ENCODE peak calls at places on chromosomes 1 and 21, in five cellular contexts. Y is dorsolateral prefrontal cortex, X is Calu3, I is choroid plexus epithelial cell, C is MM.1S. S is an unnamed sample.
A peak's percentile ranks its signal among the peaks of the same experiment; 100 is the strongest.

GRCh38 chr21:34649400-34649799 is 19.4 kb upstream of the CLIC6 start:
- DNase-seq in Y (no peak), C (peak; percentile 79), I (no peak), X (no peak), S (no peak)

GRCh38 chr1:59029366-59029765 is 245.5 kb upstream of the JUN start:
- DNase-seq in I (no peak), Y (no peak), C (no peak), X (no peak), S (no peak)

GRCh38 chr21:46545363-46545762 is 59.5 kb downstream of the S100B start:
- DNase-seq in Y (no peak), X (no peak), I (no peak), C (no peak), S (no peak)

GRCh38 chr1:50426702-50427085 is 3.5 kb upstream of the DMRTA2 start:
- DNase-seq in Y (no peak), I (no peak), X (no peak), C (no peak), S (no peak)

GRCh38 chr1:24886241-24886640 is 43.8 kb downstream of the RUNX3 start:
- DNase-seq in C (no peak), Y (no peak), I (no peak), X (no peak), S (no peak)

GRCh38 chr1:16967095-16967567 is 13.3 kb downstream of the MFAP2 start:
- DNase-seq in I (peak; percentile 77), Y (no peak), X (no peak), C (no peak), S (no peak)

GRCh38 chr1:19738106-19738505 is 61.6 kb downstream of the TMCO4 start:
- DNase-seq in I (no peak), X (no peak), Y (no peak), C (no peak), S (no peak)

GRCh38 chr1:212290608-212291007 is 5.4 kb downstream of the PPP2R5A start:
- DNase-seq in I (peak; percentile 29), C (no peak), X (no peak), Y (no peak), S (no peak)

GRCh38 chr1:2342384-2343022 is 48.9 kb downstream of the MORN1 start:
- DNase-seq in X (no peak), C (no peak), I (no peak), Y (no peak), S (no peak)

GRCh38 chr1:202691846-202692245 is 18.4 kb downstream of the SYT2 start:
- DNase-seq in Y (no peak), I (no peak), C (no peak), X (no peak), S (no peak)

GRCh38 chr1:165443539-165444289 is 1.2 kb downstream of the RXRG start:
- DNase-seq in I (no peak), X (no peak), Y (no peak), C (no peak), S (no peak)

GRCh38 chr1:87362834-87363426 is 34.2 kb downstream of the LMO4 start:
- DNase-seq in C (no peak), X (no peak), Y (no peak), I (peak; percentile 8), S (no peak)

GRCh38 chr1:2098839-2099785 is 48.9 kb downstream of the PRKCZ start:
- DNase-seq in C (no peak), X (no peak), Y (peak; percentile 84), I (no peak), S (no peak)

GRCh38 chr1:203537806-203538464 is 44.0 kb downstream of the OPTC start:
- DNase-seq in Y (no peak), X (peak; percentile 28), C (no peak), I (peak; percentile 66), S (no peak)

GRCh38 chr1:49864597-49864996 is 159.2 kb downstream of the AGBL4 start:
- DNase-seq in X (no peak), I (no peak), Y (no peak), C (no peak), S (no peak)

GRCh38 chr1:235024045-235024439 is 104.6 kb downstream of the TOMM20 start:
- DNase-seq in C (no peak), X (no peak), I (peak; percentile 54), Y (no peak), S (no peak)

GRCh38 chr1:11882814-11883538 is 24.2 kb upstream of the NPPB start:
- DNase-seq in I (no peak), C (no peak), X (peak; percentile 45), Y (no peak), S (no peak)

GRCh38 chr1:182193908-182194550 is 132.5 kb upstream of the ZNF648 start:
- DNase-seq in I (no peak), C (no peak), Y (no peak), X (no peak), S (no peak)

GRCh38 chr1:93619507-93620168 is 62.0 kb downstream of the BCAR3 start:
- DNase-seq in I (no peak), Y (no peak), C (no peak), X (peak; percentile 14), S (no peak)

GRCh38 chr1:177256153-177256814 is 85.5 kb downstream of the BRINP2 start:
- DNase-seq in X (peak; percentile 92), C (no peak), I (peak; percentile 91), Y (peak; percentile 69), S (peak; percentile 75)

GRCh38 chr1:154327466-154328317 is 2.4 kb downstream of the ATP8B2 start:
- DNase-seq in Y (no peak), C (peak; percentile 98), X (no peak), I (no peak), S (peak; percentile 34)

GRCh38 chr1:154324669-154325582 is at the start of gene ATP8B2:
- DNase-seq in I (peak; percentile 72), C (peak; percentile 93), Y (peak; percentile 62), X (peak; percentile 87), S (peak; percentile 86)

GRCh38 chr1:154325583-154326545 is 539 bp downstream of the ATP8B2 start:
- DNase-seq in C (peak; percentile 77), Y (peak; percentile 28), X (peak; percentile 78), I (peak; percentile 86), S (peak; percentile 90)

GRCh38 chr1:154328318-154329151 is 3.2 kb downstream of the ATP8B2 start:
- DNase-seq in I (peak; percentile 59), Y (peak; percentile 80), X (peak; percentile 77), C (peak; percentile 93), S (peak; percentile 73)

GRCh38 chr1:154326546-154327465 is 1.5 kb downstream of the ATP8B2 start:
- DNase-seq in Y (no peak), X (no peak), I (peak; percentile 34), C (peak; percentile 50), S (no peak)
- TF ChIP-seq CTCF in Y (no peak), X (no peak), I (no peak), C (no peak), S (no peak)

GRCh38 chr1:196148367-196148970 is 459.8 kb downstream of the KCNT2 start:
- DNase-seq in X (no peak), C (peak; percentile 46), Y (no peak), I (peak; percentile 71), S (no peak)

GRCh38 chr1:196142111-196142510 is 466.1 kb downstream of the KCNT2 start:
- DNase-seq in C (no peak), I (no peak), Y (no peak), X (no peak), S (no peak)

GRCh38 chr1:196147530-196147929 is 460.7 kb downstream of the KCNT2 start:
- DNase-seq in C (no peak), X (no peak), I (no peak), Y (no peak), S (no peak)

GRCh38 chr1:196144588-196144987 is 463.7 kb downstream of the KCNT2 start:
- DNase-seq in I (no peak), C (no peak), Y (no peak), X (no peak), S (no peak)

GRCh38 chr1:196143602-196144342 is 464.5 kb downstream of the KCNT2 start:
- DNase-seq in C (no peak), I (no peak), X (peak; percentile 4), Y (no peak), S (no peak)
- TF ChIP-seq CTCF in C (no peak), I (peak; percentile 27), X (no peak), Y (no peak), S (no peak)

GRCh38 chr1:157580179-157580827 is 17.6 kb downstream of the FCRL4 start:
- DNase-seq in C (peak; percentile 92), Y (no peak), X (peak; percentile 69), I (peak; percentile 74), S (peak; percentile 41)
- TF ChIP-seq CTCF in C (peak; percentile 96), Y (peak; percentile 70), X (peak; percentile 58), I (peak; percentile 77), S (peak; percentile 79)

GRCh38 chr1:205449750-205450443 is 5.9 kb downstream of the BLACAT1 start:
- DNase-seq in X (peak; percentile 97), I (peak; percentile 39), C (no peak), Y (no peak), S (peak; percentile 41)
- TF ChIP-seq CTCF in X (no peak), I (peak; percentile 22), C (no peak), Y (no peak), S (peak; percentile 25)